ENCODE peak calls at places on chromosomes 1 and 21, in five cellular contexts. H, N, W, V and F are unnamed samples.

GRCh38 chr1:220950576-220950975 is 71.3 kb downstream of the HLX start:
- DNase-seq in H (no peak), N (no peak), W (no peak), V (peak; percentile 19), F (no peak)

GRCh38 chr1:23701996-23702395 is 10.4 kb downstream of the RPL11 start:
- DNase-seq in H (no peak), N (no peak), W (no peak), V (peak; percentile 19), F (no peak)

GRCh38 chr1:235741294-235741693 is 91.7 kb upstream of the GNG4 start:
- DNase-seq in H (no peak), N (no peak), W (peak; percentile 87), V (peak; percentile 40), F (peak; percentile 90)

GRCh38 chr1:160416369-160416768 is 16.0 kb downstream of the VANGL2 start:
- DNase-seq in H (peak; percentile 71), N (no peak), W (peak; percentile 31), V (peak; percentile 19), F (peak; percentile 20)

GRCh38 chr1:195195423-195196057 is 1412.7 kb downstream of the KCNT2 start:
- DNase-seq in H (no peak), N (no peak), W (no peak), V (no peak), F (no peak)

GRCh38 chr1:116755681-116756080 is 1.5 kb downstream of the CD2 start:
- DNase-seq in H (no peak), N (no peak), W (no peak), V (no peak), F (no peak)

GRCh38 chr1:29236743-29236992 is 346 bp downstream of the PTPRU start:
- DNase-seq in H (no peak), N (no peak), W (no peak), V (peak; percentile 28), F (peak; percentile 41)

GRCh38 chr1:111193712-111194480 is 6.5 kb downstream of the DENND2D start:
- DNase-seq in H (no peak), N (no peak), W (peak; percentile 5), V (no peak), F (no peak)

GRCh38 chr1:236913371-236914037 is 90.7 kb downstream of the MT1HL1 start:
- DNase-seq in H (no peak), N (no peak), W (peak; percentile 44), V (no peak), F (peak; percentile 76)

GRCh38 chr21:42309753-42310213 is 5.4 kb downstream of the TFF3 start:
- DNase-seq in H (peak; percentile 80), N (no peak), W (peak; percentile 5), V (peak; percentile 8), F (no peak)

GRCh38 chr1:151292207-151293030 is 10.3 kb downstream of the ZNF687 start:
- DNase-seq in H (no peak), N (no peak), W (no peak), V (no peak), F (no peak)

GRCh38 chr1:10679521-10680220 is 116.8 kb downstream of the CASZ1 start:
- DNase-seq in H (peak; percentile 91), N (peak; percentile 43), W (peak; percentile 62), V (peak; percentile 30), F (peak; percentile 76)

GRCh38 chr1:53834776-53835175 is 3.3 kb downstream of the NDC1 start:
- DNase-seq in H (no peak), N (no peak), W (no peak), V (no peak), F (no peak)

GRCh38 chr1:20660363-20661234 is 570 bp downstream of the DDOST start:
- DNase-seq in H (no peak), N (no peak), W (no peak), V (no peak), F (no peak)
- H4K20me1 ChIP-seq in H (no peaks in the 10 kb centered on the region), N (peaks cover 16% of the 10 kb centered on the region), W (no peaks in the 10 kb centered on the region), V (no peaks in the 10 kb centered on the region), F (peaks cover 48% of the 10 kb centered on the region)

DNA sequence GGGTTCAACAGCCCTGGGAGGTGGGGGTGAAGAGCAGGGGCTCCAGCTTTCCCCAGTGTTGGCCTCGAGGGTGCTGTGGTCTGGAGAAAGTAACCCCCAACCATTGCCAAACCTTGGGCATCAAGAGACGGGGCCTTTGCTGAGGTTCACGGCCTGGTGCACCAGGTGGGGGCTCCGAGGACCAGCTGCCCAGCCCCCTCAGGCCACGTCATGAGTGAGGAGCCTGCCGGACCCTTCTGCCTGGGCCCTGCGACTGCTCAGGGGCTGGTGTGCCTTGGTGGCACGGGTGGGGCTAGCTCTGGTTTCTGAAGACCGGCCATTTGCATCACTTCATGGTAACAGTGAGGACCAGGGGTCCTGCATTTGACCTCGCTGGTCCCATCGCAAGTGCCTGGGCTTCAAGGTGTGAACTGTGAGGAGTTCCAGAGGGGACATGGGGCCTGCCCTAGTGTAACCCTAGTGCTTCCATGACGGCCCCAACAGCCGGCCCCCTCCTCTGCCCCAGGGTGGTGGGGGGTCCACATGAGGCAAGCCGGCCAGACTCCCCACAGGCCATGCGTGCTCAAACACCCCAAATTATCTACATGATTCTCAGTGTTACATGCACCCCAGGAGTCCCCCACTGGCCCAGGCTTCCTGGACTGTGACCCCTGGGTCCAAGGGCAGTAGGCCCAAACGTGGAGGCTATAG is 13.5 kb downstream of the MORN1 start:
- DNase-seq in H (no peak), N (no peak), W (no peak), V (no peak), F (no peak)
- H4K20me1 ChIP-seq in H (no peaks in the 10 kb centered on the region), N (no peaks in the 10 kb centered on the region), W (no peaks in the 10 kb centered on the region), V (no peaks in the 10 kb centered on the region), F (no peaks in the 10 kb centered on the region)

DNA sequence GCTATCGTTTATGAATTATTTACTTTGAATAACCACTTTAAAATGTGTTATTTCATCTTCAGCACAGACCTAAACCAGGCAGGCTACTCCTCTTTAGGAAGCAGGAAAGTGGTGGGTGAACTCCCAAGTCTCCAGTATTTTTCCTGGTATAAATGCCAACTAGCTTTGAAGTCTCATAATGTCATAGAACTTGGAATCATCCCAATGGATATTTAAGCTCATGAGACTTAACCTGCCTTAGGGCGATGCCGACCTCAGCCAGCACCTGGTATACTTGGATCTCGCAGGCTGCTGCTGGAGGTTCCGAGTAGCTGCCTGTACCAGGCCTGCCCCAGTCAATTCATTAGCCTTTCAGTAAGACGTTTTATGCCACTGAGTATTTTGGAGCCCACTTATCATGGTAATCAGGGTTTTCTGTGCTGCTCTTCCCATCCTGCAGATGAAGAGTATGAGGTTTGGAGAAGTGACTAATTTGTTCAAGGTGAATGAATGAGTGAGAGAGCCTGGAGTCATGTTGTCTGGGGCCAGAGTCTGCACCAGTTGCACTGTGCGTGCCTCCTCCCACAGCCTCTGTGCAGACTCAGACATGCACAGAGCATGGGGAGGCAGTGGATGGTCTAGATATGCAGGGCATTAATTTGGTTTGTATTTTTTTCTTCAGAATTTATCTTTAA is 34.9 kb downstream of the VANGL1 start:
- DNase-seq in H (no peak), N (no peak), W (no peak), V (no peak), F (peak; percentile 23)
- H4K20me1 ChIP-seq in H (no peaks in the 10 kb centered on the region), N (peaks cover 2% of the 10 kb centered on the region), W (no peaks in the 10 kb centered on the region), V (no peaks in the 10 kb centered on the region), F (peaks cover 9% of the 10 kb centered on the region)

GRCh38 chr1:19877821-19878636 is 4.2 kb upstream of the OTUD3 start:
- DNase-seq in H (no peak), N (no peak), W (no peak), V (no peak), F (no peak)
- H4K20me1 ChIP-seq in H (no peaks in the 10 kb centered on the region), N (no peaks in the 10 kb centered on the region), W (peaks cover 3% of the 10 kb centered on the region), V (no peaks in the 10 kb centered on the region), F (peaks cover 4% of the 10 kb centered on the region)